ENCODE peak calls at places on chromosomes 3 and 15, in five cellular contexts. S is caudate nucleus, Z is NCI-H345, J is frontal cortex, R is choroid plexus epithelial cell. I is an unnamed sample.

GRCh38 chr3:11381563-11381962 is 109.4 kb downstream of the ATG7 start:
- DNase-seq in S (no peak), Z (no peak), J (no peak), R (peak; percentile 92), I (no peak)

GRCh38 chr3:28949580-28949979 is 331.3 kb upstream of the RBMS3 start:
- DNase-seq in S (no peak), Z (peak; percentile 19), J (no peak), R (no peak), I (no peak)

GRCh38 chr15:66756220-66756769 is 54.3 kb downstream of the SMAD6 start:
- DNase-seq in S (no peak), Z (no peak), J (no peak), R (no peak), I (no peak)

GRCh38 chr3:72538070-72538745 is 310.0 kb downstream of the SHQ1 start:
- DNase-seq in S (no peak), Z (no peak), J (no peak), R (no peak), I (no peak)

GRCh38 chr3:51933471-51934138 is 8.1 kb downstream of the RRP9 start:
- DNase-seq in S (no peak), Z (no peak), J (no peak), R (no peak), I (no peak)

GRCh38 chr15:33621156-33621555 is 310.4 kb downstream of the RYR3 start:
- DNase-seq in S (no peak), Z (no peak), J (no peak), R (no peak), I (no peak)

GRCh38 chr3:123342631-123343080 is 106.2 kb downstream of the ADCY5 start:
- DNase-seq in S (no peak), Z (no peak), J (no peak), R (no peak), I (no peak)

GRCh38 chr3:147397911-147398809 is 8.2 kb downstream of the ZIC4 start:
- DNase-seq in S (no peak), Z (no peak), J (no peak), R (peak; percentile 67), I (no peak)

GRCh38 chr3:100256724-100257123 is 4.1 kb upstream of the TBC1D23 start:
- DNase-seq in S (no peak), Z (no peak), J (no peak), R (no peak), I (no peak)

GRCh38 chr3:103684956-103685355 is 1250.1 kb downstream of the ZPLD1 start:
- DNase-seq in S (no peak), Z (peak; percentile 8), J (no peak), R (peak; percentile 2), I (no peak)

GRCh38 chr15:33132722-33133345 is 61.7 kb downstream of the FMN1 start:
- DNase-seq in S (no peak), Z (peak; percentile 30), J (no peak), R (peak; percentile 87), I (peak; percentile 20)

GRCh38 chr15:74826372-74826819 is at the start of gene CPLX3:
- DNase-seq in S (no peak), Z (no peak), J (peak; percentile 81), R (peak; percentile 6), I (no peak)

GRCh38 chr3:72977463-72977862 is 19.1 kb upstream of the PPP4R2 start:
- DNase-seq in S (no peak), Z (no peak), J (no peak), R (no peak), I (no peak)

GRCh38 chr15:52496175-52496574 is 32.5 kb downstream of the MYO5A start:
- DNase-seq in S (no peak), Z (no peak), J (no peak), R (no peak), I (no peak)

GRCh38 chr3:78913711-78914110 is 854.1 kb downstream of the ROBO1 start:
- DNase-seq in S (no peak), Z (no peak), J (no peak), R (no peak), I (no peak)

GRCh38 chr3:98874602-98875249 is 26.8 kb downstream of the DCBLD2 start:
- DNase-seq in S (no peak), Z (no peak), J (no peak), R (no peak), I (no peak)

GRCh38 chr3:194103475-194103874 is 32.5 kb upstream of the HES1 start:
- DNase-seq in S (no peak), Z (no peak), J (no peak), R (no peak), I (no peak)

I was measured in NCI-H526 treated with DMSO at 0.1 percent for 48 hours.